ENCODE peak calls at places on chromosomes 7 and 10, in five cellular contexts. N is mesendoderm, O is cardiac muscle cell, X is OCI-LY7, G is mesenchymal stem cell. D is an unnamed sample.

GRCh38 chr10:114175667-114176066 is 1.7 kb upstream of the CCDC186 start:
- DNase-seq in G (no peak), O (no peak), X (no peak), N (no peak), D (no peak)

GRCh38 chr10:98312349-98312748 is 44.4 kb upstream of the LOXL4 start:
- DNase-seq in X (no peak), G (no peak), N (no peak), O (no peak), D (no peak)

GRCh38 chr7:24576171-24577052 is 3.2 kb downstream of the PALS2 start:
- DNase-seq in O (peak; percentile 79), N (peak; percentile 83), G (peak; percentile 76), X (peak; percentile 83), D (no peak)

GRCh38 chr7:101031082-101031481 is 11.2 kb downstream of the MUC17 start:
- DNase-seq in N (peak; percentile 50), G (no peak), O (no peak), X (no peak), D (no peak)

GRCh38 chr7:47988496-47989386 is 9.3 kb upstream of the HUS1 start:
- DNase-seq in N (peak; percentile 51), X (peak; percentile 27), O (peak; percentile 16), G (peak; percentile 20), D (no peak)

GRCh38 chr10:109978481-109978880 is 29.3 kb upstream of the ADD3 start:
- DNase-seq in N (peak; percentile 65), G (peak; percentile 59), X (peak; percentile 41), O (peak; percentile 45), D (no peak)

GRCh38 chr7:129376076-129376777 is 58.0 kb upstream of the STRIP2 start:
- DNase-seq in G (peak; percentile 41), X (peak; percentile 68), N (peak; percentile 38), O (peak; percentile 56), D (no peak)

GRCh38 chr7:36161996-36162395 is 8.9 kb downstream of the EEPD1 start:
- DNase-seq in X (no peak), O (no peak), G (no peak), N (peak; percentile 54), D (peak; percentile 51)

GRCh38 chr7:109476409-109476808 is 906.7 kb downstream of the DNAJB9 start:
- DNase-seq in G (no peak), X (no peak), O (no peak), N (no peak), D (no peak)

GRCh38 chr10:79608505-79609375 is 2.0 kb upstream of the SFTPA1 start:
- DNase-seq in N (peak; percentile 57), G (peak; percentile 3), X (peak; percentile 79), O (peak; percentile 60), D (no peak)

GRCh38 chr7:38147005-38147404 is 31.0 kb upstream of the STARD3NL start:
- DNase-seq in X (no peak), O (no peak), G (peak; percentile 15), N (peak; percentile 27), D (no peak)

GRCh38 chr10:121422096-121422495 is 176.1 kb downstream of the FGFR2 start:
- DNase-seq in X (no peak), O (no peak), N (no peak), G (no peak), D (no peak)

GRCh38 chr10:60823324-60823723 is 45.0 kb downstream of the CDK1 start:
- DNase-seq in G (no peak), N (no peak), X (no peak), O (no peak), D (no peak)

GRCh38 chr7:120272896-120273475 is at the start of gene KCND2:
- DNase-seq in O (peak; percentile 43), X (no peak), N (peak; percentile 54), G (peak; percentile 32), D (no peak)

GRCh38 chr7:144384071-144384470 is 19.4 kb downstream of the NOBOX start:
- DNase-seq in N (peak; percentile 40), O (no peak), G (peak; percentile 70), X (no peak), D (no peak)

GRCh38 chr10:24518981-24519597 is 204.6 kb downstream of the ARHGAP21 start:
- DNase-seq in G (peak; percentile 54), X (peak; percentile 3), N (peak; percentile 74), O (peak; percentile 84), D (no peak)

GRCh38 chr7:2271273-2272026 is 29.4 kb downstream of the NUDT1 start:
- DNase-seq in O (no peak), X (no peak), N (no peak), G (no peak), D (no peak)

GRCh38 chr7:2272031-2272430 is 30.0 kb downstream of the NUDT1 start:
- DNase-seq in G (no peak), O (no peak), X (no peak), N (no peak), D (no peak)

GRCh38 chr7:2266911-2267310 is 24.9 kb downstream of the NUDT1 start:
- DNase-seq in X (no peak), N (no peak), G (peak; percentile 69), O (no peak), D (no peak)

GRCh38 chr7:2270495-2270894 is 28.5 kb downstream of the NUDT1 start:
- DNase-seq in X (no peak), N (peak; percentile 19), O (no peak), G (no peak), D (no peak)

DNA sequence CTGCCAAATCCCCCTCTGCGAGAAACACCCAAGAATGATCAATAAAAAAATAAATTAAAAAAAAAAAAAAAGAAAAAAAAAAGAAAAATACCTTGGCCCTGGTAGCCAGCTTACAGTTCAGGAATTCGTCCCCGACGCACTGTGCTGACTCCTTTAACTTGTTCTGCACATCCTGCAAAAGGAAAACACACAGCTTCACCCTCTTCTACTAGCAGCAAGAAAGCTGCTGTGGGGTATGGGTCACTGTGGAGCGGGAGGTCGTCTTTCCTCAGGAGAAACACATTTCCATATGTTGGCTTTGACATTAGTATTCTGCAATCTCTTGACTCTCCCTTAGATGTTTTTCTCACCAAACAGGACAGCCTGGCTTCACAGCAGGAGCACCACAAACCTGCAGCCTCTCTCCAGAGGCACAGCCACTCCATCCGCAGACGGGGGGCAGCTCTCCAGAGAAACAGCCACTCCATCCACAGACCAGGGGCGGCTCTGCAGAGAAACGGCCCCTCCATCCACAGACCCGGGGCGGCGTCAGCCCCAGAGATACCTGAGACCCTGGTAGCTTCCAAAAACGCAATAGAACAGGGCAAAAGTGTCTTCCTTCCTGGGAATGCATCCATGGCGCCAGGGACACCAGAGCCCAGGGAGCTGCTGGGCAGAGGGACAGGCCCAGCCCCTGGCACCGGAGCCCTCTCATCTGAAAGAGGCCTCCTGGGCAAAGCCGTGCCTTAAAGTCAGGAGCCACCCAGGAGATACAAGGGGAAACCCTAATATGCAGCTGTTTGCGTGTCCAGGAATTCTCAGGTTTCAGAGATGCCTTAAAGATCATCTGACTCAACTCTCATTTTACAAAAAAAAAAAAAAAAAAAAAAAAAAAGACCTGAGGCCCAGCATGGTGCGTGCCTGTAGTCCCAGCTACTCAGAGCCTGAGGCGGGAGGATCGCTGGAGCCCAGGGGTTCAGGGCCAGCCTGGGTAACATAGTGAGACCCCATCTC is 27.7 kb downstream of the NUDT1 start:
- DNase-seq in N (peak; percentile 56), G (peak; percentile 57), O (no peak), X (no peak), D (no peak)
- H3K27ac ChIP-seq in N (peak overlapping the region; percentile 89), G (peak overlapping the region; percentile 13), O (no peak overlapping the region), X (no peak overlapping the region), D (peak overlapping the region; percentile 17)

GRCh38 chr10:50379652-50380051 is 128.3 kb upstream of the ASAH2 start:
- DNase-seq in O (no peak), G (no peak), N (no peak), X (no peak), D (no peak)

GRCh38 chr10:50384238-50384637 is 132.9 kb upstream of the ASAH2 start:
- DNase-seq in O (no peak), X (no peak), N (no peak), G (no peak), D (no peak)

GRCh38 chr10:50381637-50382036 is 130.3 kb upstream of the ASAH2 start:
- DNase-seq in G (no peak), N (no peak), O (no peak), X (no peak), D (no peak)

GRCh38 chr10:50384839-50385238 is 133.5 kb upstream of the ASAH2 start:
- DNase-seq in X (no peak), G (no peak), O (no peak), N (no peak), D (no peak)

DNA sequence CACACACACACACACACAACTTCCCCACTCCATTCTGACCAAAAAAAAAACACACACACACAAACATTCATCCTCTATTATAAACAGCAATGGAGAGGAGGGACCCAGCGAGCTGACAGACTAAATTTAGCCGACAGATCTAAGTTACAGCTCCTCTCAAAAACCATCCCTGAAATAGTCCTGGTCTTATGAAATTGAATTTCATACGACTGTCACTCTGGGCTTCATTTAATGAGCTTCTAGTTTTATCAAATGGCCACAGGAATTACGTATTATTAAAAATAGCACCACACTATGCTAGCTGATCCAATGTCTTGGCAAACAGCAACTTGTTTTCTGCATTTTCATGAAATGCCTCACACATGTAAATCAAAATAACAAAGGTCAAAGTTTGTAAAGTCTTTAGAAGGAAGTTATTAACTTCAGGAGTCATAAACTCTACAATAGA is 131.3 kb upstream of the ASAH2 start:
- DNase-seq in N (no peak), O (no peak), X (no peak), G (no peak), D (no peak)
- H3K27ac ChIP-seq in N (no peak overlapping the region), O (no peak overlapping the region), X (no peak overlapping the region), G (no peak overlapping the region), D (no peak overlapping the region)

GRCh38 chr7:50203521-50203920 is 101.0 kb upstream of the IKZF1 start:
- DNase-seq in O (no peak), X (no peak), G (no peak), N (no peak), D (no peak)

GRCh38 chr7:50204576-50204975 is 99.9 kb upstream of the IKZF1 start:
- DNase-seq in O (no peak), G (no peak), X (peak; percentile 30), N (no peak), D (no peak)

GRCh38 chr7:50206521-50207250 is 97.8 kb upstream of the IKZF1 start:
- DNase-seq in G (no peak), X (no peak), O (no peak), N (peak; percentile 23), D (no peak)

GRCh38 chr7:50207251-50207564 is 97.3 kb upstream of the IKZF1 start:
- DNase-seq in X (no peak), O (no peak), G (no peak), N (no peak), D (no peak)

GRCh38 chr7:50205011-50205410 is 99.5 kb upstream of the IKZF1 start:
- DNase-seq in X (no peak), O (no peak), G (no peak), N (peak; percentile 76), D (no peak)
- H3K27ac ChIP-seq in X (peak overlapping the region; percentile 12), O (no peak overlapping the region), G (no peak overlapping the region), N (no peak overlapping the region), D (no peak overlapping the region)

DNA sequence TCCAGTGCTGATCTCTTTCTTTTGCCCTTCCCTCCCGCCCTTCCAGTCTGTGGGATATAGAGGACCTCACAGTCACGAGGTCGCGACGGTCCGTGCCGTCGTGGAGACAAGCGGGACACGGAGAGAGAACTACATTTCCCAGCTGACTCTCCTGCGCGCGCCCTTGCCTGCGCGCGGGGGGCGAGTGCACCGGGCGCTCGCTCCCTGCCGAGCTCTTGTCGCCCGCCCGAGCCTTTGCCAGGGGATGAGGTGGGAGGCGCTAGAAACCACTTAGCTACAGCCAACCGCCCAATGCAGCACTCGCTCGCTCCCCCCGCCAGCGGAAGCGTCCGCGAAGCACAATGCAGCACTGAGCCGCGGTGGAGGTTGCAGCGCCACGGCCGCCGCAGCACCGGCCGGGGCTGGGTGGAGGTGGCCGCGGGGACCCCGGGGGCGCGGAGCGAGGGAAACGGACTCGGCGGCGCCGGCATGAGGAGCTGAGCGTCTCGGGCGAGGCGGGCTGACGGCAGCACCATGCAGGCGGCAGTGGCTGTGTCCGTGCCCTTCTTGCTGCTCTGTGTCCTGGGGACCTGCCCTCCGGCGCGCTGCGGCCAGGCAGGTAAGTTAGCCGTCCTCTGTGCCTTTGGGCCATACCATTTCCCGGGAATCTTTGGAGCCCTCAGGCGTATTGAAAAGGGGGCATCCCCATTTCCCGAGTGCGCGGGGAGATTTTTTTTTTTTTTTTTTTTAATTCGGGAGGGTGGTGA is at the start of gene ADAM22:
- DNase-seq in N (peak; percentile 95), G (peak; percentile 85), X (peak; percentile 97), O (peak; percentile 96), D (no peak)
- H3K27ac ChIP-seq in N (peak within 1 kb of the TSS; percentile 16), G (no peak within 1 kb of the TSS), X (peak within 1 kb of the TSS; percentile 65), O (no peak within 1 kb of the TSS), D (no peak within 1 kb of the TSS)

D was measured in epithelial cell of prostate.